ENCODE peak calls at places on chromosomes 3 and 15, in four cellular contexts. One of them, this sample, is unnamed.

GRCh38 chr3:13792512-13793347 is 87.1 kb downstream of the WNT7A start:
- DNase-seq in K562: no peak
- DNase-seq in WTC11: no peak
- DNase-seq in A549: no peak
- DNase-seq in this sample: no peak

GRCh38 chr3:37741644-37742043 is 120.0 kb upstream of the CTDSPL start:
- DNase-seq in K562: peak; percentile 21
- DNase-seq in WTC11: no peak
- DNase-seq in A549: peak; percentile 43
- DNase-seq in this sample: peak; percentile 18

GRCh38 chr15:41501961-41502786 is 8.5 kb downstream of the ITPKA start:
- DNase-seq in WTC11: no peak
- DNase-seq in K562: no peak
- DNase-seq in A549: no peak
- DNase-seq in this sample: no peak

GRCh38 chr3:189690237-189690636 is 59.0 kb downstream of the TP63 start:
- DNase-seq in A549: no peak
- DNase-seq in K562: no peak
- DNase-seq in WTC11: no peak
- DNase-seq in this sample: no peak

GRCh38 chr15:34951993-34952392 is 17.5 kb downstream of the AQR start:
- DNase-seq in A549: no peak
- DNase-seq in K562: no peak
- DNase-seq in WTC11: no peak
- DNase-seq in this sample: no peak

GRCh38 chr3:115833074-115833473 is 209.8 kb downstream of the GAP43 start:
- DNase-seq in A549: no peak
- DNase-seq in WTC11: no peak
- DNase-seq in K562: no peak
- DNase-seq in this sample: no peak

GRCh38 chr3:99625643-99626414 is 12.6 kb upstream of the COL8A1 start:
- DNase-seq in K562: no peak
- DNase-seq in A549: no peak
- DNase-seq in WTC11: no peak
- DNase-seq in this sample: no peak

GRCh38 chr15:63185206-63185605 is 4.2 kb upstream of the RAB8B start:
- DNase-seq in K562: no peak
- DNase-seq in A549: no peak
- DNase-seq in WTC11: no peak
- DNase-seq in this sample: peak; percentile 44

GRCh38 chr15:35112346-35112745 is 27.3 kb upstream of the NANOGP8 start:
- DNase-seq in A549: no peak
- DNase-seq in WTC11: no peak
- DNase-seq in K562: no peak
- DNase-seq in this sample: no peak

GRCh38 chr3:64917914-64918313 is 230.1 kb upstream of the ADAMTS9 start:
- DNase-seq in WTC11: no peak
- DNase-seq in A549: no peak
- DNase-seq in K562: peak; percentile 12
- DNase-seq in this sample: no peak

GRCh38 chr3:117355566-117355965 is 646.0 kb downstream of the TUSC7 start:
- DNase-seq in A549: peak; percentile 41
- DNase-seq in WTC11: peak; percentile 49
- DNase-seq in K562: no peak
- DNase-seq in this sample: peak; percentile 2

GRCh38 chr3:160134454-160134853 is 90.8 kb upstream of the C3orf80 start:
- DNase-seq in K562: no peak
- DNase-seq in WTC11: no peak
- DNase-seq in A549: peak; percentile 38
- DNase-seq in this sample: no peak

GRCh38 chr3:36124118-36124796 is 256.0 kb upstream of the STAC start:
- DNase-seq in A549: peak; percentile 67
- DNase-seq in K562: no peak
- DNase-seq in WTC11: peak; percentile 70
- DNase-seq in this sample: peak; percentile 38

GRCh38 chr3:142240708-142241107 is 15.3 kb upstream of the GK5 start:
- DNase-seq in WTC11: no peak
- DNase-seq in K562: no peak
- DNase-seq in A549: no peak
- DNase-seq in this sample: no peak

GRCh38 chr15:80171787-80172186 is 19.0 kb downstream of the FAH start:
- DNase-seq in WTC11: no peak
- DNase-seq in K562: no peak
- DNase-seq in A549: no peak
- DNase-seq in this sample: peak; percentile 78

GRCh38 chr3:32157600-32158264 is 51.3 kb downstream of the GPD1L start:
- DNase-seq in WTC11: no peak
- DNase-seq in K562: no peak
- DNase-seq in A549: no peak
- DNase-seq in this sample: no peak

GRCh38 chr15:22903427-22903826 is 65.0 kb downstream of the NIPA2 start:
- DNase-seq in A549: no peak
- DNase-seq in K562: no peak
- DNase-seq in WTC11: no peak
- DNase-seq in this sample: no peak

GRCh38 chr3:50913279-50913678 is 238.6 kb downstream of the DOCK3 start:
- DNase-seq in K562: no peak
- DNase-seq in A549: no peak
- DNase-seq in WTC11: no peak
- DNase-seq in this sample: no peak

GRCh38 chr3:132348531-132348930 is 31.3 kb downstream of the ACP3 start:
- DNase-seq in K562: no peak
- DNase-seq in A549: no peak
- DNase-seq in WTC11: no peak
- DNase-seq in this sample: no peak

GRCh38 chr15:58475573-58476524 is 44.1 kb downstream of the LIPC start:
- DNase-seq in A549: no peak
- DNase-seq in K562: no peak
- DNase-seq in WTC11: no peak
- DNase-seq in this sample: peak; percentile 94

GRCh38 chr15:81001180-81002003 is 669 bp downstream of the TLNRD1 start:
- DNase-seq in WTC11: peak; percentile 63
- DNase-seq in K562: peak; percentile 69
- DNase-seq in A549: peak; percentile 60
- DNase-seq in this sample: no peak

GRCh38 chr3:189902230-189903186 is 218.2 kb downstream of the P3H2 start:
- DNase-seq in A549: no peak
- DNase-seq in K562: no peak
- DNase-seq in WTC11: no peak
- DNase-seq in this sample: no peak

GRCh38 chr15:62644216-62644873 is 398.2 kb upstream of the TPM1 start:
- DNase-seq in A549: no peak
- DNase-seq in K562: no peak
- DNase-seq in WTC11: no peak
- DNase-seq in this sample: no peak

GRCh38 chr3:129690406-129690805 is 83.9 kb upstream of the PLXND1 start:
- DNase-seq in K562: peak; percentile 62
- DNase-seq in WTC11: no peak
- DNase-seq in A549: peak; percentile 70
- DNase-seq in this sample: peak; percentile 78

GRCh38 chr15:74610302-74610951 is 5.2 kb upstream of the CLK3 start:
- DNase-seq in A549: no peak
- DNase-seq in K562: peak; percentile 94
- DNase-seq in WTC11: no peak
- DNase-seq in this sample: no peak

GRCh38 chr15:70050447-70050846 is 47.3 kb downstream of the TLE3 start:
- DNase-seq in WTC11: no peak
- DNase-seq in A549: no peak
- DNase-seq in K562: no peak
- DNase-seq in this sample: no peak
- TF ChIP-seq HMGXB4 in WTC11: no peak
- TF ChIP-seq HMGXB4 in A549: no peak
- TF ChIP-seq HMGXB4 in K562: no peak
- TF ChIP-seq HMGXB4 in this sample: no peak

DNA sequence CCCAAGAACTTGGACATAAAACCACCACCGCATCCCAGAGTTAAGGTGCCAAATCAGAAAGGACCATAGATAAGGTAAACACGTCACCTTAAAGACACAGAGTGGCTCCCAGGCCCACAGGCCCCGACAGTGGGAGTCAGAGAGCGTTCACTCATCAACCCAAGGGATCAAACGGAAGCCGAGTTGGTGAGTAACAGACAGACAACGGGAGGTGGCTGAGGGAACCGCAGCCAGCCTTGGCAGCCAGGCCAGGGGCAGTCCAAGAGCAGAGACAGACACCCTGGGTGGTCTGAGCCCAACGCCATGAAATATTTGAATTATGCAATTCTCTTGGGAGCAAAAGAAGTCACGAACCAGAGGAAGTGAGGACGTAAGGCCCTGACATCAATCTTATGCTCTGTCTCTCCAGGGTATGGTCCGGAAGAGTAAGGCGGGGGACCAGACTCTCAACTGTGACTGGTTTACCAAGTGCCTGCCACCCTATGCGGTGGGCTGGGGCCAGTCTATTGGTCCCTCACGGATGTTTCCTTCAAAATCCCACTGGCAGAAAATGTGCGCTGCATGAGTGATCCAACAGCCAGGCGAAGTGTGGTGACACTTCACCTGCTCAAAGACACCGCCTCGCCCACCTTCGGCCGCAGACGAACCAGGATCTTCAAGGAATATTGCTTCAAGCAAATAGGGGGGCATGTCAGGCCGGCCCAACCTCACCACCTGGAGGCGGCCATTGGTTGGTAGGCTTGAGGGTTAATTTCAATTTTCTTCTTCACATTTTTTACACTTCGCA is 34.3 kb downstream of the TMEM44 start:
- DNase-seq in K562: no peak
- DNase-seq in A549: peak; percentile 95
- DNase-seq in WTC11: no peak
- DNase-seq in this sample: no peak
- TF ChIP-seq HMGXB4 in K562: no peak
- TF ChIP-seq HMGXB4 in A549: no peak
- TF ChIP-seq HMGXB4 in WTC11: no peak
- TF ChIP-seq HMGXB4 in this sample: no peak

GRCh38 chr15:33138000-33138399 is 56.5 kb downstream of the FMN1 start:
- DNase-seq in A549: no peak
- DNase-seq in WTC11: no peak
- DNase-seq in K562: no peak
- DNase-seq in this sample: no peak

GRCh38 chr15:33142708-33143107 is 51.8 kb downstream of the FMN1 start:
- DNase-seq in WTC11: no peak
- DNase-seq in K562: no peak
- DNase-seq in A549: no peak
- DNase-seq in this sample: peak; percentile 18

GRCh38 chr15:33135355-33135781 is 59.1 kb downstream of the FMN1 start:
- DNase-seq in K562: no peak
- DNase-seq in WTC11: no peak
- DNase-seq in A549: no peak
- DNase-seq in this sample: no peak

GRCh38 chr15:33137101-33137500 is 57.4 kb downstream of the FMN1 start:
- DNase-seq in A549: no peak
- DNase-seq in K562: no peak
- DNase-seq in WTC11: no peak
- DNase-seq in this sample: no peak

DNA sequence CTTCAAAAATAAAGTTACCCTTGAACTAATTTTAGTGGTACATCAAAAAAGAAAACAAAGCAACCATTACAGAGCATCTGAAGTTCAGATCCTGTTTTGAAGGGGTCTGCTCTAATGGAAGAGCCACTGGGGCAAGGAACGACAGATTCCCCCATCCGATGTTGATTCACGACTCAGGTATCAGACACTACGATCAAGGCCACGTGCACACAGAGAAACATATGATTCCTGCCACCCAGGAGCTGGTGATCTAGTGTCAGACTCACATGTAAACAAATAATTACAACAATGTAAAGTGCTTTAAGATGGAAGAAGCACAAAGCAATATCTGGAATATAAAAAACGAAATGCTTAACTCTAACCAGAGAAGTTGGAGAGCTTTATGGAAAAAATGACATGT is 54.2 kb downstream of the FMN1 start:
- DNase-seq in WTC11: no peak
- DNase-seq in K562: no peak
- DNase-seq in A549: no peak
- DNase-seq in this sample: no peak
- TF ChIP-seq HMGXB4 in WTC11: no peak
- TF ChIP-seq HMGXB4 in K562: no peak
- TF ChIP-seq HMGXB4 in A549: no peak
- TF ChIP-seq HMGXB4 in this sample: no peak

GRCh38 chr15:67133738-67134576 is 68.6 kb downstream of the SMAD3 start:
- DNase-seq in WTC11: no peak
- DNase-seq in K562: no peak
- DNase-seq in A549: peak; percentile 90
- DNase-seq in this sample: no peak
- TF ChIP-seq HMGXB4 in WTC11: no peak
- TF ChIP-seq HMGXB4 in K562: no peak
- TF ChIP-seq HMGXB4 in A549: no peak
- TF ChIP-seq HMGXB4 in this sample: no peak

DNA sequence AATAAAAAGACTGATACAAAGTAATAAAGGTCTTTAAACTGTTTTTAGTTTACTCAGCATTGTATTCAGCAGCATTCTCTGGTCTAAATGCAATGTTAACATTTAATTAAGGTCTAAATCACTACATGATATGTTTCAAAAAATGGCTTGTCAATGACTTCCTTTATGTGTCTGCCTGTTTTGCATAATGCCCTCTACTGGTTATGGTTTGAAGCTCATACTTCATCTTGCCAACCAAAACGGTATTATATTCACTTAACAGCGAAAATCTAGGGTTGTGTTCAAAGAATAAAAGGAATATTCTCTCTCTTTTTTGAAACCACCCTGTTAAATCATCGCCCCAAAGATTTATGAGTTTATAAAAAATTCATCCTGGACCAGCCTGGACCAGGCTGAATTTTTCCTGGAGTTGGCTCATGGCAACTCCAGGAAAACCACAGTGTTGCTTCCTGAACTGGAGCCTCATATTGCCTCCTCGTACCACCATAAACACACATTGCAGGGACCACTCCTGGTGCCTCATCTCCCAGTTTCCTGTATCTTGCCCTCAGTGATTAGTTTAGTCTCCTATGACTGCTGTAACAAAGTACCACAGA is 6.7 kb upstream of the NCEH1 start:
- DNase-seq in WTC11: no peak
- DNase-seq in K562: no peak
- DNase-seq in A549: peak; percentile 52
- DNase-seq in this sample: peak; percentile 26
- TF ChIP-seq HMGXB4 in WTC11: no peak
- TF ChIP-seq HMGXB4 in K562: no peak
- TF ChIP-seq HMGXB4 in A549: no peak
- TF ChIP-seq HMGXB4 in this sample: no peak

GRCh38 chr3:149772861-149773260 is 19.5 kb downstream of the ANKUB1 start:
- DNase-seq in K562: no peak
- DNase-seq in A549: no peak
- DNase-seq in WTC11: no peak
- DNase-seq in this sample: no peak

GRCh38 chr3:149770246-149770645 is 18.0 kb upstream of the COMMD2 start:
- DNase-seq in WTC11: no peak
- DNase-seq in K562: no peak
- DNase-seq in A549: no peak
- DNase-seq in this sample: no peak

GRCh38 chr3:149767720-149768119 is 15.4 kb upstream of the COMMD2 start:
- DNase-seq in A549: no peak
- DNase-seq in WTC11: no peak
- DNase-seq in K562: no peak
- DNase-seq in this sample: peak; percentile 18

GRCh38 chr3:149768704-149769103 is 16.4 kb upstream of the COMMD2 start:
- DNase-seq in A549: no peak
- DNase-seq in K562: no peak
- DNase-seq in WTC11: no peak
- DNase-seq in this sample: no peak

GRCh38 chr3:149771652-149772271 is 19.5 kb upstream of the COMMD2 start:
- DNase-seq in WTC11: peak; percentile 74
- DNase-seq in K562: peak; percentile 55
- DNase-seq in A549: peak; percentile 43
- DNase-seq in this sample: peak; percentile 25
- TF ChIP-seq HMGXB4 in WTC11: no peak
- TF ChIP-seq HMGXB4 in K562: no peak
- TF ChIP-seq HMGXB4 in A549: no peak
- TF ChIP-seq HMGXB4 in this sample: no peak